ENCODE peak calls at places on chromosomes 3 and 15, in nine cellular contexts. P is brain microvascular endothelial cell, J is mesothelial cell of epicardium, R is IMR-90, G is Peyer's patch, H is GM20000, O is glutamatergic neuron, B is kidney epithelial cell, D is HFFc6. L is an unnamed sample.

GRCh38 chr3:25547928-25548327 is 116.8 kb downstream of the TOP2B start:
- DNase-seq in P (no peak), J (no peak), R (no peak), G (no peak), H (no peak), O (no peak), B (no peak), D (no peak), L (no peak)

GRCh38 chr15:67861983-67862382 is 22.1 kb upstream of the RNU6-1 start:
- DNase-seq in P (no peak), J (no peak), R (no peak), G (no peak), H (no peak), O (no peak), B (no peak), D (no peak), L (no peak)

GRCh38 chr15:58724471-58724870 is 25.0 kb downstream of the ADAM10 start:
- DNase-seq in P (peak), J (no peak), R (peak), G (no peak), H (peak), O (no peak), B (no peak), D (peak), L (no peak)

GRCh38 chr3:168693870-168694269 is 598.1 kb upstream of the GOLIM4 start:
- DNase-seq in P (no peak), J (no peak), R (no peak), G (no peak), H (no peak), O (no peak), B (no peak), D (no peak), L (no peak)

GRCh38 chr3:124267406-124267805 is 275.5 kb upstream of the ROPN1 start:
- DNase-seq in P (no peak), J (no peak), R (no peak), G (no peak), H (no peak), O (no peak), B (no peak), D (no peak), L (no peak)

GRCh38 chr3:58471025-58471887 is 20.6 kb upstream of the KCTD6 start:
- DNase-seq in P (peak), J (no peak), R (peak), G (peak), H (peak), O (no peak), B (peak), D (peak), L (no peak)

GRCh38 chr15:52683585-52683984 is 4.4 kb upstream of the ATOSA start:
- DNase-seq in P (no peak), J (no peak), R (no peak), G (no peak), H (peak), O (no peak), B (no peak), D (no peak), L (no peak)

GRCh38 chr3:42005426-42005825 is 43.5 kb upstream of the ULK4 start:
- DNase-seq in P (no peak), J (no peak), R (no peak), G (no peak), H (no peak), O (no peak), B (no peak), D (no peak), L (no peak)

GRCh38 chr3:47741925-47742324 is 39.8 kb downstream of the SMARCC1 start:
- DNase-seq in P (no peak), J (no peak), R (no peak), G (no peak), H (peak), O (no peak), B (no peak), D (no peak), L (no peak)

GRCh38 chr3:6110451-6110850 is 750.5 kb upstream of the GRM7 start:
- DNase-seq in P (no peak), J (no peak), R (no peak), G (no peak), H (no peak), O (no peak), B (no peak), D (no peak), L (no peak)

GRCh38 chr3:184584001-184584891 is 22.7 kb downstream of the EPHB3 start:
- DNase-seq in P (no peak), J (no peak), R (no peak), G (no peak), H (no peak), O (peak), B (no peak), D (no peak), L (no peak)
- TF ChIP-seq CTCF in P (peak), J (no peak), R (no peak), G (no peak), H (no peak), O (peak), B (peak), D (no peak), L (no peak)

DNA sequence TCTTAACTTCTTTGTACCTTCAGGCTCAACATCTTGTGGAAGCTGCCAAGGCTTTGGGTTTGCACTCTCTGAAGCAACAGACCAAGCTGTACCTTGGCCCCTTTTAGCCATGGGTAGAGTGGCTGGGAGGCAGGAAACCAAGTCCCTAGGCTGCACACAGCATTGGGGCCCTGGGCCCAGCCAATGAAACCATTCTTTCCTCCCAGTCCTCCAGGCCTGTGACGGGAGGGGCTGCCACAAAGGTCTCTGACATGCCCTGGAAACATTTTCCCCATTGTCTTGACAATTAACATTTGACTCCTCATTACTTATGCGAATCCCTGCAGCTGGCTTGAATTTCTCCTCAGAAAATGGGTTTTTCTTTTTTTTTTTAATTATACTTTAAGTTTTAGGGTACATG is 253.1 kb upstream of the GADL1 start:
- DNase-seq in P (no peak), J (no peak), R (no peak), G (no peak), H (no peak), O (no peak), B (no peak), D (no peak), L (no peak)
- TF ChIP-seq CTCF in P (no peak), J (no peak), R (no peak), G (no peak), H (no peak), O (no peak), B (no peak), D (no peak), L (no peak)

DNA sequence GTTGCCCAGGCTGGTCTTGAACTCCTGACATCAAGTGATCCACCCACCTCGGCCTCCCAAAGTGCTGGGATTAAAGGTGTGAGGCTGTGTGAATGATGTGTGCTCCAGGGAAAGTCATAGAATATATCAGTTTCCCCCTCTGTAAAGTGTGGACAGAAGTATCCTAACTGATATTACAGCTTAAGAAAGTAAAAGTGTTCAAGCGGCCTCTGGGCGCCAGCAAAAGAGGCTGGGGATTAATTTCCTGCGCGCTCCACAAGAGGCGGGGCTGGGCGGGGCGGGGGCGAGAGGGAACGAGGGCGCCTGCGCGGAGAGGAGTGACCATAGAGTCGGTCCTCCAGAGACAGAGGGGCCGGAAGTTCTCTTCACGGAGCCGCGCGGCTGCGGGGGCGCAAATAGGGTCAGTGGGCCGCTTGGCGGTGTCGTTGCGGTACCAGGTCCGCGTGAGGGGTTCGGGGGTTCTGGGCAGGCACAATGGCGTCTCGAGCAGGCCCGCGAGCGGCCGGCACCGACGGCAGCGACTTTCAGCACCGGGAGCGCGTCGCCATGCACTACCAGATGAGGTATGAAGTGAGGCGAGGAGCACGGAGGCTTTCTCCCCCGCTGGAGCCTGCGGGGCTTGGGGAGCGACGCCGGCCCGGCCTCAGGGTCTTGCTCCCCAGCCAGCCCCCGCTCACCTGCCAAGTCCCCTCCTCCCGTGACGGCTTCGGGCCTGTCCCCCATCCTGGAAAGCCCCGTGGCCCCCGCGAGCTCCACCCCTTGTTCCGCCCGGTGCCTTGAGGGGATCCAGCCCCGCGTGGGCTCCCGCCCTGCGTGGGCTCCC is at the start of gene JAGN1:
- DNase-seq in P (peak), J (peak), R (peak), G (peak), H (peak), O (peak), B (no peak), D (peak), L (peak)
- TF ChIP-seq CTCF in P (no peak), J (no peak), R (no peak), G (no peak), H (no peak), O (no peak), B (no peak), D (peak), L (no peak)

GRCh38 chr3:11095932-11096265 is 58.4 kb upstream of the HRH1 start:
- DNase-seq in P (peak), J (no peak), R (peak), G (no peak), H (no peak), O (no peak), B (no peak), D (no peak), L (no peak)
- TF ChIP-seq CTCF in P (peak), J (no peak), R (peak), G (no peak), H (no peak), O (no peak), B (peak), D (peak), L (no peak)

L was measured in omental fat pad.